ENCODE peak calls at places on chromosomes 7 and 10, in nine cellular contexts. One of them, this sample, is unnamed.

GRCh38 chr10:14032406-14032998 is 298.2 kb downstream of the FRMD4A start:
- DNase-seq in KBM-7: peak
- DNase-seq in brain microvascular endothelial cell: no peak
- DNase-seq in GM12865: peak
- DNase-seq in stimulated activated CD4-positive, alpha-beta T cell treated with anti-CD3 and anti-CD28 coated beads, TNF-alpha, amount 100 ng/mL, for 1 hour: peak
- DNase-seq in HS-5: no peak
- DNase-seq in neural crest cell: peak
- DNase-seq in amniotic stem cell: no peak
- DNase-seq in fibroblast of lung: peak
- DNase-seq in this sample: no peak

GRCh38 chr10:88041243-88042161 is 178.1 kb downstream of the PTEN start:
- DNase-seq in GM12865: no peak
- DNase-seq in brain microvascular endothelial cell: no peak
- DNase-seq in neural crest cell: no peak
- DNase-seq in amniotic stem cell: peak
- DNase-seq in fibroblast of lung: peak
- DNase-seq in HS-5: no peak
- DNase-seq in KBM-7: no peak
- DNase-seq in stimulated activated CD4-positive, alpha-beta T cell treated with anti-CD3 and anti-CD28 coated beads, TNF-alpha, amount 100 ng/mL, for 1 hour: no peak
- DNase-seq in this sample: no peak

GRCh38 chr10:99612167-99612831 is 7.9 kb downstream of the SLC25A28 start:
- DNase-seq in brain microvascular endothelial cell: peak
- DNase-seq in amniotic stem cell: peak
- DNase-seq in KBM-7: peak
- DNase-seq in fibroblast of lung: peak
- DNase-seq in neural crest cell: peak
- DNase-seq in GM12865: peak
- DNase-seq in HS-5: peak
- DNase-seq in stimulated activated CD4-positive, alpha-beta T cell treated with anti-CD3 and anti-CD28 coated beads, TNF-alpha, amount 100 ng/mL, for 1 hour: no peak
- DNase-seq in this sample: peak

GRCh38 chr10:93067443-93068365 is 6.0 kb upstream of the CYP26A1 start:
- DNase-seq in amniotic stem cell: no peak
- DNase-seq in fibroblast of lung: no peak
- DNase-seq in stimulated activated CD4-positive, alpha-beta T cell treated with anti-CD3 and anti-CD28 coated beads, TNF-alpha, amount 100 ng/mL, for 1 hour: no peak
- DNase-seq in brain microvascular endothelial cell: no peak
- DNase-seq in GM12865: no peak
- DNase-seq in neural crest cell: no peak
- DNase-seq in HS-5: no peak
- DNase-seq in KBM-7: no peak
- DNase-seq in this sample: no peak

GRCh38 chr7:111730476-111731300 is 168.4 kb upstream of the IMMP2L start:
- DNase-seq in amniotic stem cell: no peak
- DNase-seq in stimulated activated CD4-positive, alpha-beta T cell treated with anti-CD3 and anti-CD28 coated beads, TNF-alpha, amount 100 ng/mL, for 1 hour: no peak
- DNase-seq in neural crest cell: no peak
- DNase-seq in GM12865: peak
- DNase-seq in HS-5: no peak
- DNase-seq in brain microvascular endothelial cell: no peak
- DNase-seq in fibroblast of lung: peak
- DNase-seq in KBM-7: peak
- DNase-seq in this sample: no peak

GRCh38 chr10:71150811-71151210 is 61.6 kb upstream of the UNC5B start:
- DNase-seq in neural crest cell: no peak
- DNase-seq in amniotic stem cell: no peak
- DNase-seq in KBM-7: no peak
- DNase-seq in stimulated activated CD4-positive, alpha-beta T cell treated with anti-CD3 and anti-CD28 coated beads, TNF-alpha, amount 100 ng/mL, for 1 hour: no peak
- DNase-seq in HS-5: no peak
- DNase-seq in fibroblast of lung: no peak
- DNase-seq in brain microvascular endothelial cell: no peak
- DNase-seq in GM12865: no peak
- DNase-seq in this sample: peak

GRCh38 chr10:96497391-96497790 is 16.3 kb downstream of the TLL2 start:
- DNase-seq in KBM-7: no peak
- DNase-seq in fibroblast of lung: no peak
- DNase-seq in GM12865: no peak
- DNase-seq in HS-5: no peak
- DNase-seq in brain microvascular endothelial cell: no peak
- DNase-seq in stimulated activated CD4-positive, alpha-beta T cell treated with anti-CD3 and anti-CD28 coated beads, TNF-alpha, amount 100 ng/mL, for 1 hour: no peak
- DNase-seq in neural crest cell: no peak
- DNase-seq in amniotic stem cell: no peak
- DNase-seq in this sample: no peak

GRCh38 chr10:72330059-72330426 is 24.7 kb downstream of the DNAJB12 start:
- DNase-seq in GM12865: no peak
- DNase-seq in fibroblast of lung: no peak
- DNase-seq in HS-5: no peak
- DNase-seq in neural crest cell: no peak
- DNase-seq in brain microvascular endothelial cell: no peak
- DNase-seq in KBM-7: no peak
- DNase-seq in amniotic stem cell: no peak
- DNase-seq in stimulated activated CD4-positive, alpha-beta T cell treated with anti-CD3 and anti-CD28 coated beads, TNF-alpha, amount 100 ng/mL, for 1 hour: no peak
- DNase-seq in this sample: no peak

GRCh38 chr10:22503315-22504090 is 158.2 kb downstream of the SPAG6 start:
- DNase-seq in HS-5: no peak
- DNase-seq in GM12865: no peak
- DNase-seq in amniotic stem cell: no peak
- DNase-seq in brain microvascular endothelial cell: no peak
- DNase-seq in neural crest cell: no peak
- DNase-seq in KBM-7: no peak
- DNase-seq in fibroblast of lung: peak
- DNase-seq in stimulated activated CD4-positive, alpha-beta T cell treated with anti-CD3 and anti-CD28 coated beads, TNF-alpha, amount 100 ng/mL, for 1 hour: no peak
- DNase-seq in this sample: no peak

GRCh38 chr7:464177-464711 is 55.4 kb downstream of the PDGFA start:
- DNase-seq in GM12865: no peak
- DNase-seq in neural crest cell: no peak
- DNase-seq in HS-5: no peak
- DNase-seq in brain microvascular endothelial cell: no peak
- DNase-seq in stimulated activated CD4-positive, alpha-beta T cell treated with anti-CD3 and anti-CD28 coated beads, TNF-alpha, amount 100 ng/mL, for 1 hour: no peak
- DNase-seq in amniotic stem cell: no peak
- DNase-seq in fibroblast of lung: no peak
- DNase-seq in KBM-7: no peak
- DNase-seq in this sample: no peak

GRCh38 chr7:157000047-157000726 is 10.3 kb downstream of the MNX1 start:
- DNase-seq in HS-5: no peak
- DNase-seq in stimulated activated CD4-positive, alpha-beta T cell treated with anti-CD3 and anti-CD28 coated beads, TNF-alpha, amount 100 ng/mL, for 1 hour: no peak
- DNase-seq in KBM-7: no peak
- DNase-seq in GM12865: no peak
- DNase-seq in brain microvascular endothelial cell: no peak
- DNase-seq in neural crest cell: no peak
- DNase-seq in amniotic stem cell: no peak
- DNase-seq in fibroblast of lung: no peak
- DNase-seq in this sample: no peak

This sample was measured in hippocampal formation.